ENCODE peak calls at places on chromosome 3, in four cellular contexts. Z is colonic mucosa, S is mesendoderm, J is trophoblast cell. Y is an unnamed sample.

GRCh38 chr3:188884299-188885043 is 287.3 kb upstream of the TPRG1 start:
- DNase-seq in Z (no peak), S (no peak), J (no peak), Y (no peak)

GRCh38 chr3:38969321-38970235 is 82.2 kb downstream of the SCN11A start:
- DNase-seq in Z (no peak), S (no peak), J (no peak), Y (no peak)

GRCh38 chr3:127848131-127849129 is 26.1 kb upstream of the MGLL start:
- DNase-seq in Z (no peak), S (no peak), J (no peak), Y (no peak)

GRCh38 chr3:134485075-134485536 is 679 bp downstream of the ANAPC13 start:
- DNase-seq in Z (peak; percentile 48), S (peak; percentile 62), J (peak; percentile 36), Y (no peak)

GRCh38 chr3:146912233-146913015 is 307.3 kb upstream of the PLSCR5 start:
- DNase-seq in Z (no peak), S (no peak), J (no peak), Y (no peak)

GRCh38 chr3:80331768-80332167 is 564.0 kb upstream of the ROBO1 start:
- DNase-seq in Z (no peak), S (no peak), J (no peak), Y (no peak)

GRCh38 chr3:172315401-172316091 is 132.7 kb downstream of the GHSR start:
- DNase-seq in Z (peak; percentile 56), S (peak; percentile 54), J (peak; percentile 51), Y (no peak)

GRCh38 chr3:83968386-83968785 is 990.4 kb upstream of the CADM2 start:
- DNase-seq in Z (no peak), S (no peak), J (no peak), Y (no peak)

GRCh38 chr3:127254730-127255129 is 33.1 kb downstream of the PRR20G start:
- DNase-seq in Z (no peak), S (no peak), J (peak; percentile 6), Y (no peak)

GRCh38 chr3:62665627-62666433 is 209.4 kb downstream of the CADPS start:
- DNase-seq in Z (peak; percentile 82), S (peak; percentile 89), J (peak; percentile 66), Y (no peak)

GRCh38 chr3:170368921-170369320 is 11.4 kb downstream of the SKIL start:
- DNase-seq in Z (no peak), S (no peak), J (no peak), Y (no peak)

GRCh38 chr3:177579419-177579818 is 382.1 kb upstream of the TBL1XR1 start:
- DNase-seq in Z (no peak), S (no peak), J (no peak), Y (no peak)

GRCh38 chr3:15495461-15496340 is 25.8 kb downstream of the COLQ start:
- DNase-seq in Z (no peak), S (no peak), J (peak; percentile 19), Y (no peak)

GRCh38 chr3:172746476-172746875 is 4.0 kb upstream of the ECT2 start:
- DNase-seq in Z (no peak), S (no peak), J (no peak), Y (no peak)

GRCh38 chr3:51434746-51435323 is 43.8 kb downstream of the RBM15B start:
- DNase-seq in Z (peak; percentile 47), S (peak; percentile 71), J (peak; percentile 64), Y (no peak)

GRCh38 chr3:153553605-153553945 is 391.5 kb downstream of the RAP2B start:
- DNase-seq in Z (no peak), S (no peak), J (no peak), Y (no peak)

GRCh38 chr3:50168388-50168787 is 13.3 kb downstream of the SEMA3F start:
- DNase-seq in Z (no peak), S (no peak), J (no peak), Y (peak; percentile 80)

GRCh38 chr3:54900954-54901591 is 26.8 kb downstream of the LRTM1 start:
- DNase-seq in Z (no peak), S (no peak), J (peak; percentile 96), Y (no peak)

GRCh38 chr3:71754610-71755253 is 1.1 kb downstream of the GPR27 start:
- DNase-seq in Z (no peak), S (peak; percentile 15), J (no peak), Y (no peak)

GRCh38 chr3:198108756-198109155 is 148.7 kb downstream of the LMLN start:
- DNase-seq in Z (no peak), S (no peak), J (no peak), Y (no peak)
- H3K4me1 ChIP-seq in Z (peaks cover 4% of the 10 kb centered on the region), S (no peaks in the 10 kb centered on the region), J (no peaks in the 10 kb centered on the region), Y (no peaks in the 10 kb centered on the region)

DNA sequence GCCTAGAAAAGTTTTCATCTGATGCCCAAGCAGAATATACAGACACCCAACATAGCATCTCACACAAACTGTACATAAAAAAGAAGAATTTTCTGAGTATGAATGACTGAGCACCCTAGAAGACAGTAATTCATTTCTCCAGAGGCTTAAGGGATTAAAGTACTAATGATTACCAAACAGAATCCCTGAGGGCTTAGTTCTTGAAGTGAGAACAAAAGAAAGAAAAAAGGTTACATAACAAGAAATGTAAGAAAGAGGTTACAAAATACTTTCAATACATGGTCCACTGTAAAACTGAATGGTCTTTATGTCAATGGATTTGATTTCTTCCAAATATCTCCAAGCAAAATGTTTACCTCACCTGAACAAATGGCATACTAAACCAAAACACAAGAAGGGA is 9.1 kb upstream of the NEK10 start:
- DNase-seq in Z (no peak), S (no peak), J (no peak), Y (no peak)
- H3K9ac ChIP-seq in Z (no peak overlapping the region), S (no peak overlapping the region), J (no peak overlapping the region), Y (no peak overlapping the region)

GRCh38 chr3:4850211-4850927 is 128.9 kb upstream of the BHLHE40 start:
- DNase-seq in Z (no peak), S (no peak), J (no peak), Y (no peak)

GRCh38 chr3:4849136-4849535 is 130.1 kb upstream of the BHLHE40 start:
- DNase-seq in Z (no peak), S (no peak), J (no peak), Y (no peak)

GRCh38 chr3:4846529-4846928 is 132.7 kb upstream of the BHLHE40 start:
- DNase-seq in Z (no peak), S (no peak), J (no peak), Y (no peak)

GRCh38 chr3:4849739-4850138 is 129.5 kb upstream of the BHLHE40 start:
- DNase-seq in Z (no peak), S (no peak), J (no peak), Y (no peak)

DNA sequence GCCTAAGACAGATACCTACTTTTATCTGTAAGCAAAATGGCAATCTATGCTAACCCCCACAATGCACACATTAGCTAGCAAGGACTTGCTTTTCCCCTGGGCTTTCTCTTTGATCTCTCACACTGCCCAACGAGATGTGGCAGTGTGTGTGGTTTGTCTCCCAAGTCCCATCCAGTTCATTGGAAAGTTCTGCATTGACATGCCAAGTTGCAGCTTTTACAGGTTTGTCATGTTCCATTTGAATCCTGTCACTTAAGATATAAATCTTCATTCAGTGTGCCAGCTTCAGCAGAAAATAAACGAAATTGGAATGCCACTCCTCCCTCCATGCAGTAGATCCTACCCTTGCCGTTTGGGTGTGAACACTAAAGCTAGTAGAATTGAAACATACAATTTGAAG is 131.1 kb upstream of the BHLHE40 start:
- DNase-seq in Z (no peak), S (no peak), J (no peak), Y (no peak)
- H3K4me1 ChIP-seq in Z (no peaks in the 10 kb centered on the region), S (peaks cover 3% of the 10 kb centered on the region), J (peaks cover 13% of the 10 kb centered on the region), Y (no peaks in the 10 kb centered on the region)

GRCh38 chr3:143119974-143120715 is 574 bp downstream of the CHST2 start:
- DNase-seq in Z (peak; percentile 29), S (peak; percentile 49), J (peak; percentile 35), Y (peak; percentile 79)
- H3K9ac ChIP-seq in Z (no peak overlapping the region), S (peak overlapping the region; percentile 43), J (no peak overlapping the region), Y (no peak overlapping the region)

Y was measured in kidney.